ENCODE peak calls at places on chromosome 5, in eight cellular contexts. One of them, this sample, is unnamed.

GRCh38 chr5:108093186-108093585 is 288.7 kb downstream of the FBXL17 start:
- DNase-seq in lower lobe of right lung: no peak
- DNase-seq in bronchial epithelial cell: peak
- DNase-seq in right atrium auricular region: no peak
- DNase-seq in GM10248: no peak
- DNase-seq in osteoblast: no peak
- DNase-seq in GM12865: peak
- DNase-seq in fibroblast of villous mesenchyme: peak
- DNase-seq in this sample: no peak

GRCh38 chr5:154418344-154418820 is 27.4 kb upstream of the SAP30L start:
- DNase-seq in lower lobe of right lung: no peak
- DNase-seq in bronchial epithelial cell: no peak
- DNase-seq in right atrium auricular region: no peak
- DNase-seq in GM10248: no peak
- DNase-seq in osteoblast: no peak
- DNase-seq in GM12865: no peak
- DNase-seq in fibroblast of villous mesenchyme: no peak
- DNase-seq in this sample: no peak

GRCh38 chr5:140563554-140563953 is 844 bp downstream of the APBB3 start:
- DNase-seq in lower lobe of right lung: no peak
- DNase-seq in bronchial epithelial cell: no peak
- DNase-seq in right atrium auricular region: peak
- DNase-seq in GM10248: no peak
- DNase-seq in osteoblast: peak
- DNase-seq in GM12865: no peak
- DNase-seq in fibroblast of villous mesenchyme: no peak
- DNase-seq in this sample: no peak

GRCh38 chr5:32848120-32848519 is 137.0 kb downstream of the NPR3 start:
- DNase-seq in lower lobe of right lung: no peak
- DNase-seq in bronchial epithelial cell: no peak
- DNase-seq in right atrium auricular region: no peak
- DNase-seq in GM10248: no peak
- DNase-seq in osteoblast: no peak
- DNase-seq in GM12865: no peak
- DNase-seq in fibroblast of villous mesenchyme: no peak
- DNase-seq in this sample: no peak

GRCh38 chr5:1789838-1790462 is 9.7 kb downstream of the MRPL36 start:
- DNase-seq in lower lobe of right lung: no peak
- DNase-seq in bronchial epithelial cell: peak
- DNase-seq in right atrium auricular region: no peak
- DNase-seq in GM10248: no peak
- DNase-seq in osteoblast: peak
- DNase-seq in GM12865: no peak
- DNase-seq in fibroblast of villous mesenchyme: peak
- DNase-seq in this sample: no peak

GRCh38 chr5:77943851-77944250 is 167.7 kb upstream of the TBCA start:
- DNase-seq in lower lobe of right lung: no peak
- DNase-seq in bronchial epithelial cell: no peak
- DNase-seq in right atrium auricular region: no peak
- DNase-seq in GM10248: no peak
- DNase-seq in osteoblast: no peak
- DNase-seq in GM12865: no peak
- DNase-seq in fibroblast of villous mesenchyme: no peak
- DNase-seq in this sample: no peak

GRCh38 chr5:53114988-53115387 is 5.4 kb upstream of the MOCS2 start:
- DNase-seq in lower lobe of right lung: no peak
- DNase-seq in bronchial epithelial cell: peak
- DNase-seq in right atrium auricular region: no peak
- DNase-seq in GM10248: no peak
- DNase-seq in osteoblast: no peak
- DNase-seq in GM12865: no peak
- DNase-seq in fibroblast of villous mesenchyme: peak
- DNase-seq in this sample: no peak

GRCh38 chr5:138775034-138775433 is 21.8 kb downstream of the CTNNA1 start:
- DNase-seq in lower lobe of right lung: no peak
- DNase-seq in bronchial epithelial cell: no peak
- DNase-seq in right atrium auricular region: no peak
- DNase-seq in GM10248: peak
- DNase-seq in osteoblast: no peak
- DNase-seq in GM12865: no peak
- DNase-seq in fibroblast of villous mesenchyme: no peak
- DNase-seq in this sample: no peak

DNA sequence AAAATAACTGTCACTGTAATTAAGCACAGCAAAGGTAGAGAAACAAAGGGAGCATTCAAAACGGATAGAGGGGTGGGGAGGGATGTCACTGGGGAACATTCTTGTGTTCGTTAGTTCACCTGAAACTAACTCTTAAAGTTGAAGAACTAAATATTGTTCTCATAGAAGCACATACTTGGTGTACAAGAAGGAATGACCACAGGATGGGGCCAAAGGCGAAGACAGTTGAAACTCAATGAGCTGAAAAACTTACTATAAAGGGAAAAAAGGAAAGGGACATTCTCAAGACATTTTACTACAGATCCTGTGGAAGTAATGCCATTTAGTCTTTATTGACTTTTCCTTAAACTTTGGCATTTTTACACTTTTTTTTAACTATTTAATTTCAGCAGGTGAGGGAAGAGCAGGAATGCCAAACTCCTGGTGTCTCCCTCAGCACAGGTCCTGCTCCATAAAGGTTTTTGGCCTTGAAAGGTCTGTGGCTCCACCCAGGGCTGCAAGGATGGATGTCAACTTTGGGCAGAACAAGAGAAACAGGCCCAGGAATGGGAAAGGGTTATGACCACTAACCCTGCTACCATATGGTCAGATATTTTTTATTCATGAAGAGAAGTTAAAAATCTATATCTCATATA is 197.6 kb upstream of the RASA1 start:
- DNase-seq in lower lobe of right lung: no peak
- DNase-seq in bronchial epithelial cell: peak
- DNase-seq in right atrium auricular region: no peak
- DNase-seq in GM10248: peak
- DNase-seq in osteoblast: peak
- DNase-seq in GM12865: peak
- DNase-seq in fibroblast of villous mesenchyme: peak
- DNase-seq in this sample: no peak
- TF ChIP-seq CTCF in lower lobe of right lung: peak
- TF ChIP-seq CTCF in bronchial epithelial cell: peak
- TF ChIP-seq CTCF in right atrium auricular region: peak
- TF ChIP-seq CTCF in GM10248: peak
- TF ChIP-seq CTCF in osteoblast: peak
- TF ChIP-seq CTCF in GM12865: peak
- TF ChIP-seq CTCF in fibroblast of villous mesenchyme: peak
- TF ChIP-seq CTCF in this sample: peak

GRCh38 chr5:151062405-151063135 is 18.3 kb downstream of the TNIP1 start:
- DNase-seq in lower lobe of right lung: no peak
- DNase-seq in bronchial epithelial cell: no peak
- DNase-seq in right atrium auricular region: no peak
- DNase-seq in GM10248: no peak
- DNase-seq in osteoblast: no peak
- DNase-seq in GM12865: no peak
- DNase-seq in fibroblast of villous mesenchyme: no peak
- DNase-seq in this sample: no peak

GRCh38 chr5:151056367-151057306 is 24.2 kb downstream of the TNIP1 start:
- DNase-seq in lower lobe of right lung: no peak
- DNase-seq in bronchial epithelial cell: no peak
- DNase-seq in right atrium auricular region: no peak
- DNase-seq in GM10248: no peak
- DNase-seq in osteoblast: no peak
- DNase-seq in GM12865: no peak
- DNase-seq in fibroblast of villous mesenchyme: no peak
- DNase-seq in this sample: no peak

GRCh38 chr5:151060742-151061141 is 20.1 kb downstream of the TNIP1 start:
- DNase-seq in lower lobe of right lung: no peak
- DNase-seq in bronchial epithelial cell: no peak
- DNase-seq in right atrium auricular region: no peak
- DNase-seq in GM10248: no peak
- DNase-seq in osteoblast: no peak
- DNase-seq in GM12865: no peak
- DNase-seq in fibroblast of villous mesenchyme: no peak
- DNase-seq in this sample: no peak

GRCh38 chr5:151058301-151058700 is 22.5 kb downstream of the TNIP1 start:
- DNase-seq in lower lobe of right lung: no peak
- DNase-seq in bronchial epithelial cell: no peak
- DNase-seq in right atrium auricular region: no peak
- DNase-seq in GM10248: no peak
- DNase-seq in osteoblast: no peak
- DNase-seq in GM12865: no peak
- DNase-seq in fibroblast of villous mesenchyme: no peak
- DNase-seq in this sample: no peak

GRCh38 chr5:151058891-151059611 is 21.8 kb downstream of the TNIP1 start:
- DNase-seq in lower lobe of right lung: no peak
- DNase-seq in bronchial epithelial cell: no peak
- DNase-seq in right atrium auricular region: no peak
- DNase-seq in GM10248: no peak
- DNase-seq in osteoblast: no peak
- DNase-seq in GM12865: no peak
- DNase-seq in fibroblast of villous mesenchyme: no peak
- DNase-seq in this sample: no peak
- TF ChIP-seq CTCF in lower lobe of right lung: no peak
- TF ChIP-seq CTCF in bronchial epithelial cell: no peak
- TF ChIP-seq CTCF in right atrium auricular region: no peak
- TF ChIP-seq CTCF in GM10248: peak
- TF ChIP-seq CTCF in osteoblast: no peak
- TF ChIP-seq CTCF in GM12865: no peak
- TF ChIP-seq CTCF in fibroblast of villous mesenchyme: no peak
- TF ChIP-seq CTCF in this sample: no peak

DNA sequence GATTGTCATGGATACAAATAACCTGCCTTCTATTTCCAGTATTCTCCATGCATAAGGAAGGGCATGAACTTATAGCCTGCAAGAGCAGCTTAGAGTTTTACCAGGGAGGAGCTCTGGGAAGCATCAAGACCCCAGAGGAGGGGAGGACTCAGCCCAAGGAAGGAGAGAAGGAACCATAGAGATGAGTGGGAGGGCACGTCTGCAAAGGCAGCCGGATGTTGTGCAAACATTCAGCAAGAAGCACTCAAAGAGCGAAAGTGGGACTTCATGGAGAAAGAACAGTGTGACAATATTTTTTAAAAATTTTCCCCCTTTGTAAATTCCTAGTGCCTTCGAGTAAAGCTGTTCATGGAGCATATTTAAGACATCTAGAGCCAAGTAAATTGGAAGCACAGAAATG is 270.1 kb upstream of the PTGER4 start:
- DNase-seq in lower lobe of right lung: peak
- DNase-seq in bronchial epithelial cell: no peak
- DNase-seq in right atrium auricular region: no peak
- DNase-seq in GM10248: no peak
- DNase-seq in osteoblast: no peak
- DNase-seq in GM12865: peak
- DNase-seq in fibroblast of villous mesenchyme: no peak
- DNase-seq in this sample: no peak
- TF ChIP-seq CTCF in lower lobe of right lung: no peak
- TF ChIP-seq CTCF in bronchial epithelial cell: no peak
- TF ChIP-seq CTCF in right atrium auricular region: no peak
- TF ChIP-seq CTCF in GM10248: no peak
- TF ChIP-seq CTCF in osteoblast: no peak
- TF ChIP-seq CTCF in GM12865: no peak
- TF ChIP-seq CTCF in fibroblast of villous mesenchyme: no peak
- TF ChIP-seq CTCF in this sample: no peak

GRCh38 chr5:41346609-41347008 is 133.3 kb upstream of the C6 start:
- DNase-seq in lower lobe of right lung: no peak
- DNase-seq in bronchial epithelial cell: peak
- DNase-seq in right atrium auricular region: no peak
- DNase-seq in GM10248: no peak
- DNase-seq in osteoblast: no peak
- DNase-seq in GM12865: no peak
- DNase-seq in fibroblast of villous mesenchyme: peak
- DNase-seq in this sample: no peak
- TF ChIP-seq CTCF in lower lobe of right lung: no peak
- TF ChIP-seq CTCF in bronchial epithelial cell: no peak
- TF ChIP-seq CTCF in right atrium auricular region: no peak
- TF ChIP-seq CTCF in GM10248: no peak
- TF ChIP-seq CTCF in osteoblast: no peak
- TF ChIP-seq CTCF in GM12865: no peak
- TF ChIP-seq CTCF in fibroblast of villous mesenchyme: no peak
- TF ChIP-seq CTCF in this sample: no peak

DNA sequence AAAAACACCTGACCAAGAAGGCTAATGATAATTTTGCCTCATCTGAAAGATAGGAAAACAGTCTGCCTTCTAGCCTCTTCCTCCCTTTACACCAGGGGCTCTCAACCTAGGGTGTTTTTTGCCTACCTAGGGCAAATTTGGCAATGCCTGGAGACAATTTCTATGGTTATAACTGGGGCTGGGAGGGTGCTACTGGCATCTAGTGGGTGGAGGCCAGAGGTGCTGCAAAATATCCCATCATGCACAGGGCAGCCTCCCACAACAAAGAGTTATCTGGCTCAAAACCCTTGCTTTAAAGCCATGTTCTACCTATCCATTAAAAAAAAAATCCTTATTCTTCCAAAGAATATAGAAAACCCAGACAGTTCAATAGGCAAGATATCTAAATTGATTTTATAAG is 45.0 kb upstream of the NR3C1 start:
- DNase-seq in lower lobe of right lung: no peak
- DNase-seq in bronchial epithelial cell: no peak
- DNase-seq in right atrium auricular region: no peak
- DNase-seq in GM10248: no peak
- DNase-seq in osteoblast: no peak
- DNase-seq in GM12865: peak
- DNase-seq in fibroblast of villous mesenchyme: no peak
- DNase-seq in this sample: no peak
- TF ChIP-seq CTCF in lower lobe of right lung: no peak
- TF ChIP-seq CTCF in bronchial epithelial cell: no peak
- TF ChIP-seq CTCF in right atrium auricular region: no peak
- TF ChIP-seq CTCF in GM10248: no peak
- TF ChIP-seq CTCF in osteoblast: no peak
- TF ChIP-seq CTCF in GM12865: peak
- TF ChIP-seq CTCF in fibroblast of villous mesenchyme: peak
- TF ChIP-seq CTCF in this sample: no peak

GRCh38 chr5:68214472-68215207 is 916 bp upstream of the PIK3R1 start:
- DNase-seq in lower lobe of right lung: no peak
- DNase-seq in bronchial epithelial cell: no peak
- DNase-seq in right atrium auricular region: no peak
- DNase-seq in GM10248: peak
- DNase-seq in osteoblast: peak
- DNase-seq in GM12865: no peak
- DNase-seq in fibroblast of villous mesenchyme: no peak
- DNase-seq in this sample: no peak
- TF ChIP-seq CTCF in lower lobe of right lung: no peak
- TF ChIP-seq CTCF in bronchial epithelial cell: no peak
- TF ChIP-seq CTCF in right atrium auricular region: no peak
- TF ChIP-seq CTCF in GM10248: no peak
- TF ChIP-seq CTCF in osteoblast: no peak
- TF ChIP-seq CTCF in GM12865: no peak
- TF ChIP-seq CTCF in fibroblast of villous mesenchyme: no peak
- TF ChIP-seq CTCF in this sample: no peak

GRCh38 chr5:40307076-40307475 is 372.6 kb upstream of the PTGER4 start:
- DNase-seq in lower lobe of right lung: no peak
- DNase-seq in bronchial epithelial cell: no peak
- DNase-seq in right atrium auricular region: no peak
- DNase-seq in GM10248: no peak
- DNase-seq in osteoblast: no peak
- DNase-seq in GM12865: no peak
- DNase-seq in fibroblast of villous mesenchyme: no peak
- DNase-seq in this sample: no peak
- TF ChIP-seq CTCF in lower lobe of right lung: no peak
- TF ChIP-seq CTCF in bronchial epithelial cell: no peak
- TF ChIP-seq CTCF in right atrium auricular region: no peak
- TF ChIP-seq CTCF in GM10248: no peak
- TF ChIP-seq CTCF in osteoblast: no peak
- TF ChIP-seq CTCF in GM12865: no peak
- TF ChIP-seq CTCF in fibroblast of villous mesenchyme: no peak
- TF ChIP-seq CTCF in this sample: no peak

GRCh38 chr5:142783601-142784291 is 13.6 kb downstream of the ARHGAP26 start:
- DNase-seq in lower lobe of right lung: no peak
- DNase-seq in bronchial epithelial cell: no peak
- DNase-seq in right atrium auricular region: no peak
- DNase-seq in GM10248: peak
- DNase-seq in osteoblast: peak
- DNase-seq in GM12865: peak
- DNase-seq in fibroblast of villous mesenchyme: no peak
- DNase-seq in this sample: no peak
- TF ChIP-seq CTCF in lower lobe of right lung: no peak
- TF ChIP-seq CTCF in bronchial epithelial cell: no peak
- TF ChIP-seq CTCF in right atrium auricular region: no peak
- TF ChIP-seq CTCF in GM10248: no peak
- TF ChIP-seq CTCF in osteoblast: no peak
- TF ChIP-seq CTCF in GM12865: no peak
- TF ChIP-seq CTCF in fibroblast of villous mesenchyme: no peak
- TF ChIP-seq CTCF in this sample: no peak

This sample was measured in osteocyte.